ENCODE peak calls at places on chromosomes 1 and 21, in five cellular contexts. One of them, this sample, is unnamed.

GRCh38 chr1:155186266-155186954 is 12.8 kb downstream of the TRIM46 start:
- DNase-seq in stimulated activated CD4-positive, alpha-beta T cell treated with anti-CD3 and anti-CD28 coated beads, Interleukin-4, amount 100 ng/mL, for 1 hour: no peak
- DNase-seq in PC-3: no peak
- DNase-seq in activated T-helper 1 cell treated with Interleukin-2 at 50 U/mL for 16 hours: no peak
- DNase-seq in RWPE1: no peak
- DNase-seq in this sample: no peak

GRCh38 chr1:241413386-241413785 is 56.4 kb upstream of the RGS7 start:
- DNase-seq in stimulated activated CD4-positive, alpha-beta T cell treated with anti-CD3 and anti-CD28 coated beads, Interleukin-4, amount 100 ng/mL, for 1 hour: no peak
- DNase-seq in PC-3: peak
- DNase-seq in activated T-helper 1 cell treated with Interleukin-2 at 50 U/mL for 16 hours: no peak
- DNase-seq in RWPE1: no peak
- DNase-seq in this sample: no peak

GRCh38 chr1:242467556-242468145 is 56.8 kb downstream of the PLD5 start:
- DNase-seq in stimulated activated CD4-positive, alpha-beta T cell treated with anti-CD3 and anti-CD28 coated beads, Interleukin-4, amount 100 ng/mL, for 1 hour: peak
- DNase-seq in PC-3: peak
- DNase-seq in activated T-helper 1 cell treated with Interleukin-2 at 50 U/mL for 16 hours: no peak
- DNase-seq in RWPE1: peak
- DNase-seq in this sample: peak

GRCh38 chr1:212977781-212978645 is 27.7 kb downstream of the VASH2 start:
- DNase-seq in stimulated activated CD4-positive, alpha-beta T cell treated with anti-CD3 and anti-CD28 coated beads, Interleukin-4, amount 100 ng/mL, for 1 hour: no peak
- DNase-seq in PC-3: no peak
- DNase-seq in activated T-helper 1 cell treated with Interleukin-2 at 50 U/mL for 16 hours: no peak
- DNase-seq in RWPE1: no peak
- DNase-seq in this sample: no peak

GRCh38 chr1:68162761-68163160 is 69.6 kb downstream of the WLS start:
- DNase-seq in stimulated activated CD4-positive, alpha-beta T cell treated with anti-CD3 and anti-CD28 coated beads, Interleukin-4, amount 100 ng/mL, for 1 hour: no peak
- DNase-seq in PC-3: no peak
- DNase-seq in activated T-helper 1 cell treated with Interleukin-2 at 50 U/mL for 16 hours: no peak
- DNase-seq in RWPE1: no peak
- DNase-seq in this sample: no peak

GRCh38 chr1:212196355-212196754 is 88.9 kb upstream of the PPP2R5A start:
- DNase-seq in stimulated activated CD4-positive, alpha-beta T cell treated with anti-CD3 and anti-CD28 coated beads, Interleukin-4, amount 100 ng/mL, for 1 hour: no peak
- DNase-seq in PC-3: no peak
- DNase-seq in activated T-helper 1 cell treated with Interleukin-2 at 50 U/mL for 16 hours: no peak
- DNase-seq in RWPE1: no peak
- DNase-seq in this sample: no peak

GRCh38 chr21:45575993-45576837 is 34.0 kb upstream of the SLC19A1 start:
- DNase-seq in stimulated activated CD4-positive, alpha-beta T cell treated with anti-CD3 and anti-CD28 coated beads, Interleukin-4, amount 100 ng/mL, for 1 hour: no peak
- DNase-seq in PC-3: no peak
- DNase-seq in activated T-helper 1 cell treated with Interleukin-2 at 50 U/mL for 16 hours: no peak
- DNase-seq in RWPE1: no peak
- DNase-seq in this sample: no peak

GRCh38 chr1:207151920-207152319 is 47.9 kb downstream of the C4BPA start:
- DNase-seq in stimulated activated CD4-positive, alpha-beta T cell treated with anti-CD3 and anti-CD28 coated beads, Interleukin-4, amount 100 ng/mL, for 1 hour: no peak
- DNase-seq in PC-3: no peak
- DNase-seq in activated T-helper 1 cell treated with Interleukin-2 at 50 U/mL for 16 hours: no peak
- DNase-seq in RWPE1: no peak
- DNase-seq in this sample: no peak

GRCh38 chr1:107529511-107530149 is 388.8 kb downstream of the NTNG1 start:
- DNase-seq in stimulated activated CD4-positive, alpha-beta T cell treated with anti-CD3 and anti-CD28 coated beads, Interleukin-4, amount 100 ng/mL, for 1 hour: no peak
- DNase-seq in PC-3: peak
- DNase-seq in activated T-helper 1 cell treated with Interleukin-2 at 50 U/mL for 16 hours: no peak
- DNase-seq in RWPE1: peak
- DNase-seq in this sample: peak

GRCh38 chr21:28991861-28992525 is 684 bp downstream of the LTN1 start:
- DNase-seq in stimulated activated CD4-positive, alpha-beta T cell treated with anti-CD3 and anti-CD28 coated beads, Interleukin-4, amount 100 ng/mL, for 1 hour: no peak
- DNase-seq in PC-3: no peak
- DNase-seq in activated T-helper 1 cell treated with Interleukin-2 at 50 U/mL for 16 hours: no peak
- DNase-seq in RWPE1: peak
- DNase-seq in this sample: no peak

GRCh38 chr1:110309139-110309538 is 30.0 kb upstream of the RBM15 start:
- DNase-seq in stimulated activated CD4-positive, alpha-beta T cell treated with anti-CD3 and anti-CD28 coated beads, Interleukin-4, amount 100 ng/mL, for 1 hour: no peak
- DNase-seq in PC-3: peak
- DNase-seq in activated T-helper 1 cell treated with Interleukin-2 at 50 U/mL for 16 hours: no peak
- DNase-seq in RWPE1: no peak
- DNase-seq in this sample: no peak

GRCh38 chr1:226651041-226651731 is 87.9 kb downstream of the ITPKB start:
- DNase-seq in stimulated activated CD4-positive, alpha-beta T cell treated with anti-CD3 and anti-CD28 coated beads, Interleukin-4, amount 100 ng/mL, for 1 hour: no peak
- DNase-seq in PC-3: no peak
- DNase-seq in activated T-helper 1 cell treated with Interleukin-2 at 50 U/mL for 16 hours: no peak
- DNase-seq in RWPE1: no peak
- DNase-seq in this sample: no peak

GRCh38 chr1:6581561-6582305 is 1.9 kb downstream of the ZBTB48 start:
- DNase-seq in stimulated activated CD4-positive, alpha-beta T cell treated with anti-CD3 and anti-CD28 coated beads, Interleukin-4, amount 100 ng/mL, for 1 hour: no peak
- DNase-seq in PC-3: peak
- DNase-seq in activated T-helper 1 cell treated with Interleukin-2 at 50 U/mL for 16 hours: no peak
- DNase-seq in RWPE1: peak
- DNase-seq in this sample: no peak

GRCh38 chr1:29832471-29832870 is 596.1 kb downstream of the PTPRU start:
- DNase-seq in stimulated activated CD4-positive, alpha-beta T cell treated with anti-CD3 and anti-CD28 coated beads, Interleukin-4, amount 100 ng/mL, for 1 hour: no peak
- DNase-seq in PC-3: no peak
- DNase-seq in activated T-helper 1 cell treated with Interleukin-2 at 50 U/mL for 16 hours: no peak
- DNase-seq in RWPE1: no peak
- DNase-seq in this sample: no peak

GRCh38 chr1:157948547-157949152 is 44.8 kb upstream of the KIRREL1 start:
- DNase-seq in stimulated activated CD4-positive, alpha-beta T cell treated with anti-CD3 and anti-CD28 coated beads, Interleukin-4, amount 100 ng/mL, for 1 hour: no peak
- DNase-seq in PC-3: peak
- DNase-seq in activated T-helper 1 cell treated with Interleukin-2 at 50 U/mL for 16 hours: no peak
- DNase-seq in RWPE1: peak
- DNase-seq in this sample: peak

GRCh38 chr1:107724648-107725047 is 240.3 kb downstream of the VAV3 start:
- DNase-seq in stimulated activated CD4-positive, alpha-beta T cell treated with anti-CD3 and anti-CD28 coated beads, Interleukin-4, amount 100 ng/mL, for 1 hour: no peak
- DNase-seq in PC-3: peak
- DNase-seq in activated T-helper 1 cell treated with Interleukin-2 at 50 U/mL for 16 hours: no peak
- DNase-seq in RWPE1: no peak
- DNase-seq in this sample: no peak

GRCh38 chr21:16116067-16116466 is 386.3 kb downstream of the USP25 start:
- DNase-seq in stimulated activated CD4-positive, alpha-beta T cell treated with anti-CD3 and anti-CD28 coated beads, Interleukin-4, amount 100 ng/mL, for 1 hour: no peak
- DNase-seq in PC-3: no peak
- DNase-seq in activated T-helper 1 cell treated with Interleukin-2 at 50 U/mL for 16 hours: no peak
- DNase-seq in RWPE1: no peak
- DNase-seq in this sample: no peak

GRCh38 chr1:44603718-44604117 is 70.6 kb downstream of the TMEM53 start:
- DNase-seq in stimulated activated CD4-positive, alpha-beta T cell treated with anti-CD3 and anti-CD28 coated beads, Interleukin-4, amount 100 ng/mL, for 1 hour: no peak
- DNase-seq in PC-3: no peak
- DNase-seq in activated T-helper 1 cell treated with Interleukin-2 at 50 U/mL for 16 hours: no peak
- DNase-seq in RWPE1: no peak
- DNase-seq in this sample: no peak

This sample was measured in COLO829.